ENCODE peak calls at places on chromosomes 5 and 9, in nine cellular contexts. Z, D, V, Y, M, R, P, S and I are unnamed samples. For H3K4me1, the result is how much of the 10 kb centered on the place peaks cover.

GRCh38 chr9:119500072-119500771 is 131.0 kb upstream of the BRINP1 start:
- DNase-seq in V (no peak), Y (no peak), R (no peak), Z (no peak), D (no peak), S (no peak), P (no peak), M (no peak), I (no peak)

GRCh38 chr5:18653216-18653752 is 1019.0 kb downstream of the TAF11L14 start:
- DNase-seq in P (no peak), V (no peak), M (no peak), Z (no peak), R (no peak), S (no peak), Y (no peak), D (no peak), I (no peak)

GRCh38 chr9:122265265-122265900 is 701 bp downstream of the MRRF start:
- DNase-seq in D (no peak), M (no peak), R (no peak), S (no peak), P (no peak), Z (peak), V (no peak), Y (no peak), I (peak)

GRCh38 chr9:96009690-96010477 is 134.4 kb downstream of the ERCC6L2 start:
- DNase-seq in V (no peak), S (no peak), P (no peak), Z (no peak), R (no peak), M (no peak), Y (no peak), D (no peak), I (no peak)

GRCh38 chr5:62489471-62489870 is 76.9 kb downstream of the IPO11 start:
- DNase-seq in V (no peak), Y (no peak), Z (no peak), P (no peak), S (no peak), M (no peak), D (no peak), R (no peak), I (no peak)

GRCh38 chr9:81894891-81895290 is 33.3 kb upstream of the SPATA31D4 start:
- DNase-seq in Y (no peak), S (no peak), Z (no peak), R (no peak), V (no peak), M (no peak), D (no peak), P (no peak), I (no peak)

GRCh38 chr5:180649297-180650039 is at the start of gene FLT4:
- DNase-seq in P (no peak), R (no peak), S (peak), Z (no peak), Y (no peak), D (no peak), V (no peak), M (no peak), I (no peak)

GRCh38 chr5:65111961-65112658 is 343.4 kb downstream of the CWC27 start:
- DNase-seq in P (no peak), Y (no peak), D (no peak), S (no peak), R (no peak), V (no peak), M (no peak), Z (no peak), I (no peak)

GRCh38 chr5:132489871-132490483 is 596 bp downstream of the IRF1 start:
- DNase-seq in P (no peak), D (peak), Z (peak), R (no peak), S (peak), V (peak), M (no peak), Y (peak), I (peak)

GRCh38 chr5:169538935-169539334 is 44.6 kb upstream of the SPDL1 start:
- DNase-seq in Z (no peak), P (no peak), D (no peak), V (no peak), M (no peak), S (no peak), R (no peak), Y (no peak), I (no peak)

GRCh38 chr5:82011761-82012160 is 39.9 kb downstream of the ATG10 start:
- DNase-seq in Y (no peak), V (no peak), M (no peak), Z (no peak), D (no peak), S (no peak), R (no peak), P (no peak), I (no peak)

GRCh38 chr5:56693220-56693579 is 122.1 kb upstream of the MAP3K1 start:
- DNase-seq in V (no peak), R (no peak), Z (no peak), M (no peak), P (no peak), D (no peak), S (no peak), Y (no peak), I (no peak)

GRCh38 chr9:96217358-96217755 is 84.6 kb downstream of the HSD17B3 start:
- DNase-seq in V (no peak), R (no peak), M (no peak), Y (peak), S (no peak), P (no peak), Z (no peak), D (no peak), I (no peak)

GRCh38 chr9:28782630-28783029 is 1209.3 kb upstream of the C9orf72 start:
- DNase-seq in R (no peak), Z (no peak), Y (no peak), V (no peak), S (no peak), M (no peak), P (no peak), D (no peak), I (no peak)

GRCh38 chr5:168425997-168426863 is 60.0 kb upstream of the RARS1 start:
- DNase-seq in V (no peak), Z (no peak), R (no peak), P (no peak), S (no peak), D (no peak), M (no peak), Y (no peak), I (no peak)

GRCh38 chr9:83536332-83536731 is 1.9 kb downstream of the FRMD3 start:
- DNase-seq in Y (no peak), D (no peak), S (no peak), P (no peak), Z (no peak), R (no peak), V (no peak), M (no peak), I (no peak)

GRCh38 chr5:38323645-38324295 is 65.4 kb downstream of the EGFLAM start:
- DNase-seq in S (no peak), M (no peak), P (no peak), V (no peak), Z (no peak), Y (no peak), R (no peak), D (no peak), I (no peak)

GRCh38 chr9:126583134-126583760 is 30.5 kb upstream of the LMX1B start:
- DNase-seq in V (no peak), Z (no peak), S (no peak), R (no peak), M (no peak), Y (no peak), D (no peak), P (no peak), I (no peak)

GRCh38 chr5:15510816-15511215 is 10.8 kb downstream of the FBXL7 start:
- DNase-seq in P (no peak), V (no peak), D (no peak), Z (peak), R (no peak), M (no peak), S (no peak), Y (no peak), I (no peak)

GRCh38 chr5:132714456-132715307 is 22.7 kb downstream of the KIF3A start:
- DNase-seq in P (no peak), Z (peak), V (no peak), D (no peak), M (no peak), R (no peak), Y (no peak), S (no peak), I (no peak)

GRCh38 chr5:65830856-65831255 is 95.5 kb upstream of the ERBIN start:
- DNase-seq in P (no peak), R (no peak), Y (no peak), M (no peak), S (no peak), Z (no peak), V (no peak), D (no peak), I (no peak)

GRCh38 chr9:13397661-13398060 is 118.2 kb upstream of the MPDZ start:
- DNase-seq in Y (no peak), P (no peak), Z (no peak), D (no peak), R (no peak), V (no peak), M (no peak), S (no peak), I (no peak)

GRCh38 chr5:969421-969839 is 39.2 kb upstream of the NKD2 start:
- DNase-seq in D (peak), Z (peak), Y (no peak), P (no peak), M (no peak), S (no peak), V (peak), R (no peak), I (no peak)

GRCh38 chr9:21557428-21557768 is 75.3 kb upstream of the IFNE start:
- DNase-seq in Y (no peak), P (no peak), V (no peak), S (no peak), D (no peak), R (no peak), M (no peak), Z (peak), I (no peak)

GRCh38 chr5:170095687-170096086 is 10.0 kb upstream of the FOXI1 start:
- DNase-seq in R (no peak), V (no peak), Z (peak), S (no peak), Y (no peak), D (no peak), M (no peak), P (no peak), I (no peak)

GRCh38 chr5:126967808-126968466 is 62.4 kb downstream of the MARCHF3 start:
- DNase-seq in Z (no peak), V (no peak), Y (no peak), D (no peak), M (no peak), P (no peak), R (no peak), S (no peak), I (no peak)

GRCh38 chr5:173180331-173180730 is 36.0 kb downstream of the BNIP1 start:
- DNase-seq in R (no peak), M (no peak), Z (no peak), V (no peak), D (no peak), S (no peak), Y (no peak), P (no peak), I (no peak)

GRCh38 chr5:11273180-11273882 is 512.3 kb upstream of the DAP start:
- DNase-seq in P (no peak), M (no peak), D (no peak), R (no peak), S (no peak), Z (no peak), Y (no peak), V (no peak), I (no peak)

DNA sequence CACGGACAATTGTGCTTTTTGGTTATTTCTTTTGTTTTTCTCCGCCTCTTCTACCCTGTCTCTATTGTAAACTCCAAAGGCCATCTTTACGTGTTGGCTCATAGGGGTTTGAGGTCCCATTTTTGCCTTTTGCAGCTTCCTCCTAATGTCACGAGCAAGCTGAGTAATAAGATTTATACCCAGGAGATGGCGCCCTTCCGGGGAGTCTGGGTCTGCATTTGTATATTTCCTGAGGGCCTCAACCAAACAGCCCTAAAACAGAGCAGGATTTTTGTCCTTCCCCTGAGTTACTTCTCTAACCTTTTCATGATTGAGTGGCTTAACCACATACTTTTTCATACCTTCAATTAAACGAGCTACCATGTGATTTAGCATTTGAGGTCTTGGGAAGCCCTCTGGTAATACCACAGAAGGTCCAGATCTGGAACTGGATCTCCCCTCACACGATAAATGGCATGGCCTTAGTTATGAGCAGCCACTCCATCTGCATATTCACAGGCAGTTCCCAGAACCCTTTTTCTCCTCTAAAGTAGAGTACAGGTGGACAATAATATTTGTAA is 11.2 kb upstream of the CFAP95 start:
- DNase-seq in S (no peak), P (no peak), M (no peak), D (no peak), Z (peak), R (peak), Y (no peak), V (no peak), I (no peak)
- TF ChIP-seq CTCF in S (no peak), P (no peak), M (no peak), D (no peak), Z (peak), R (peak), Y (no peak), V (no peak), I (no peak)

GRCh38 chr5:77781076-77781475 is 4.9 kb upstream of the TBCA start:
- DNase-seq in R (no peak), Z (no peak), P (no peak), M (no peak), Y (no peak), D (no peak), V (no peak), S (no peak), I (no peak)

GRCh38 chr5:77778398-77778797 is 2.3 kb upstream of the TBCA start:
- DNase-seq in M (no peak), Z (no peak), Y (no peak), P (no peak), R (no peak), S (no peak), V (no peak), D (no peak), I (no peak)

GRCh38 chr5:77777911-77778310 is 1.8 kb upstream of the TBCA start:
- DNase-seq in Z (no peak), M (no peak), P (no peak), D (no peak), V (no peak), Y (no peak), R (no peak), S (no peak), I (no peak)

GRCh38 chr5:77777281-77777892 is 1.2 kb upstream of the TBCA start:
- DNase-seq in Z (no peak), D (no peak), S (no peak), R (no peak), M (no peak), P (no peak), Y (no peak), V (no peak), I (no peak)

DNA sequence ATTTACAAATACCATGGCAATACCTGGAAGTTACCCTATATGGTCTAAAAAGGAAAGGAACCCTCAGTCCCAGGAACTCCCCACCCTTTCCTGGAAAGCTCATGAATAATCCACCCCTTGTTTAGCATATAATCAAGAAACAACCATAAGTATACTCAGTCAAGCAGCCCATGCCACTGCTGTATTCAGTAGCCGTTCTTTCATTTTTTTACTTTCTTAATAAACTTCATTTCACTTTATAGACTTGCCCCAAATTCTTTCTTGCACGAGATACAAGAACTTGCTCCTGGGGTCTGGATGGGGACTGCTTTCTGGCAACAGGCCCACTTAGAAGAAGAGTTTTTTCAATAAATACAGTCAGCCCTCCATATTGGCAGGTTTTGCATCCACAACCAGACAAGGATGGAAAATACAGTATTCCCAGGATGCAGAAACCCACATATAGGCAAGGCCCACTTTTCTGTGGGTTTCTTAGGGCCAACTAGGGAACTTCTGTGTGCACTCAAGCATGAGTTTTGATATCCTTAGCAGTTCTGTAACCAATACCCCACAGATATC is 2.8 kb upstream of the TBCA start:
- DNase-seq in S (no peak), D (no peak), M (no peak), Z (no peak), R (no peak), V (no peak), Y (no peak), P (no peak), I (no peak)
- TF ChIP-seq POLR2A in S (no peak), D (no peak), M (no peak), Z (no peak), R (peak), V (no peak), Y (no peak), P (no peak), I (no peak)

GRCh38 chr5:112918679-112919078 is 3.3 kb downstream of the REEP5 start:
- DNase-seq in Y (no peak), Z (no peak), V (no peak), S (no peak), D (no peak), M (no peak), R (no peak), P (no peak), I (no peak)
- H3K4me1 ChIP-seq in Y (under half), Z (under half), V (under half), S (under half), D (under half), M (under half), R (under half), P (under half), I (half or more)

GRCh38 chr9:84652496-84653081 is 16.9 kb upstream of the NTRK2 start:
- DNase-seq in D (no peak), S (no peak), R (no peak), M (no peak), V (no peak), Y (no peak), P (no peak), Z (peak), I (no peak)
- TF ChIP-seq CTCF in D (no peak), S (no peak), R (no peak), M (no peak), V (no peak), Y (no peak), P (peak), Z (no peak), I (no peak)

GRCh38 chr9:94167376-94167775 is 83.1 kb downstream of the PTPDC1 start:
- DNase-seq in Z (no peak), R (no peak), P (no peak), M (no peak), S (no peak), Y (no peak), V (no peak), D (no peak), I (no peak)

GRCh38 chr9:94164756-94165549 is 80.7 kb downstream of the PTPDC1 start:
- DNase-seq in Y (no peak), P (no peak), S (no peak), Z (no peak), M (no peak), V (no peak), D (no peak), R (no peak), I (no peak)

GRCh38 chr9:94167055-94167346 is 82.7 kb downstream of the PTPDC1 start:
- DNase-seq in D (no peak), P (no peak), S (no peak), R (no peak), V (no peak), Y (no peak), M (peak), Z (no peak), I (no peak)

GRCh38 chr9:94165592-94166236 is 81.5 kb downstream of the PTPDC1 start:
- DNase-seq in R (peak), S (peak), Y (peak), D (peak), M (peak), Z (peak), P (peak), V (peak), I (peak)

DNA sequence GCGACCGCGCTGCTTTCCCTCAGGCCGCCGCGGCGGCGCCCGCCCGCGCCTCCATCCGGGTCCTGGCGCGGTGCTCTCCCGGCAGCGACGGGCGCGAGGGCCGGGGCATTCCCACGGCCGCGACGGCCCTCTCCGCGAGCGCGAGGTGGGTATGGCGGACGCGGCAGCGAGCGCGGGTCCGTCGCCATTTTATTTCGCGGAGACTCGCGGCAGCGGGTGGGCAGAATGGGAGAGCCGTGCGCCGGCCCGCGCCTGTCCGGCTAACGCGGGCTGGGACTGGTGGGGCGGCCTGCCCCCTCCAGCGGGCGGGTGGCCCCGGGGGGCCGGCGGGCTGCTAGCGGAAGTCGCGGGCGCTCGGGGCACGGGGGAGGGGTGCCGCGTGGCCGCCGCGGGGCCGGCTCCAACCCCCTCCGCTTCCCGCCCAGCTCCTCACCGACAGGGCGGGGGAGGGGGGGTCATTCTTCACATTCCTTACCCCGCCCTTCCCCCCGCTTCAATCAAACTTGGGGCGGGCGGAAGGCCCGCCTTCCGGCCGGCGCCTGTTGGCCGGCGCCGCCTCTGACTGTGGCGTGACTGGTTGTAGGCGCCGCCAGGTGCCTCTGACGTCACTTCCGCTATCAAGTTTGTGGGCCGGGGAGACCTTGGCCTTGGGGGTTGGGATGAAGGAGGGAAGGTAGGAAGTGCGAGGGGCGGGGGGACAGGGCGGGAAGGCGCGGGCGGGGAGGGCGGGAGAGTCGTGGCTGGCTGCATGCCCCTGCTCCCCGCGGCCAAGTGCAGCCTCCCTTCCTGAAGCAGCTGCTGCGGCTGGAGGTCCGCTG is 82.2 kb downstream of the PTPDC1 start:
- DNase-seq in V (peak), D (peak), Z (peak), Y (peak), S (peak), M (peak), R (peak), P (peak), I (peak)
- TF ChIP-seq POLR2A in V (peak), D (peak), Z (peak), Y (peak), S (peak), M (no peak), R (peak), P (peak), I (peak)

GRCh38 chr5:131392461-131393095 is 128.7 kb downstream of the CDC42SE2 start:
- DNase-seq in D (no peak), P (no peak), M (no peak), S (no peak), R (no peak), V (no peak), Y (no peak), Z (no peak), I (no peak)

GRCh38 chr5:131394128-131394527 is 130.3 kb downstream of the CDC42SE2 start:
- DNase-seq in Y (no peak), D (no peak), Z (peak), V (no peak), P (no peak), S (no peak), R (no peak), M (no peak), I (no peak)

GRCh38 chr5:131396882-131397281 is 133.0 kb downstream of the CDC42SE2 start:
- DNase-seq in V (no peak), R (no peak), S (no peak), Z (no peak), P (no peak), M (no peak), Y (no peak), D (no peak), I (no peak)

GRCh38 chr5:131393498-131393968 is 129.7 kb downstream of the CDC42SE2 start:
- DNase-seq in S (no peak), Y (no peak), V (no peak), R (no peak), P (no peak), D (no peak), M (no peak), Z (peak), I (no peak)

DNA sequence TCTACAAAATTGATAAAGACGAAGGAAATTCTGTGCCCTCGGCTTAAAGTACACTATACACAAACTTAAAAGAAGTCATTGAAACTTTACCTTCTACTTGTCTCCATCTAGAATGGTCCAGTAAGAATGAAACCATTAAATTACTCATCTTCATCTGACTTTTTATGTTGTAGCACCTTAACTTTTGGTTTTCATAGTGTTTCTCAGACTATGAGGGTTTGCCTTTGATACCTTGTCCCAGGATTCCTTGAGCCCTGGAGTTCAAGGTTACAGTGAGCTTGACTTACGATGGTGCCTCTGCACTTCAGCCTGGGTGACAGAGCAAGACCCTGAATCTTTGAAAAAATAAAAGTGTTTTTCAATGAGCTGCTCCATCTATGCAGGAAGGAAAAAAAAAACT is 132.2 kb downstream of the CDC42SE2 start:
- DNase-seq in Y (no peak), M (no peak), P (no peak), V (no peak), D (no peak), R (no peak), Z (no peak), S (no peak), I (no peak)
- H3K4me1 ChIP-seq in Y (under half), M (under half), P (under half), V (under half), D (under half), R (under half), Z (under half), S (under half), I (under half)